ENCODE peak calls at places on chromosomes 1 and 21, in eight cellular contexts. G, E, X, Z, B, N, A and I are unnamed samples.

GRCh38 chr1:225879521-225880209 is 2.5 kb downstream of the TMEM63A start:
- DNase-seq in B (no peak), N (no peak), X (no peak), A (no peak), E (no peak), Z (no peak), G (no peak), I (peak; percentile 33)

GRCh38 chr21:44853601-44854390 is 19.7 kb downstream of the PTTG1IP start:
- DNase-seq in B (no peak), A (no peak), E (no peak), X (peak; percentile 54), Z (peak; percentile 48), G (no peak), N (peak; percentile 61), I (peak; percentile 42)

GRCh38 chr1:244861683-244862082 is 2.7 kb downstream of the HNRNPU start:
- DNase-seq in G (no peak), A (no peak), N (no peak), E (no peak), X (no peak), B (no peak), Z (no peak), I (no peak)

GRCh38 chr1:160046494-160047115 is 14.8 kb upstream of the PIGM start:
- DNase-seq in X (no peak), Z (peak; percentile 47), A (no peak), E (no peak), B (no peak), G (peak; percentile 33), N (peak; percentile 40), I (no peak)

GRCh38 chr1:8402109-8402704 is 84.3 kb downstream of the SLC45A1 start:
- DNase-seq in G (no peak), Z (no peak), B (no peak), E (no peak), A (no peak), X (no peak), N (no peak), I (no peak)

GRCh38 chr1:23905461-23906025 is 7.6 kb downstream of the CNR2 start:
- DNase-seq in G (no peak), A (no peak), N (no peak), E (no peak), X (no peak), B (no peak), Z (no peak), I (no peak)

GRCh38 chr1:234997201-234998173 is 131.2 kb downstream of the TOMM20 start:
- DNase-seq in A (no peak), G (peak; percentile 100), N (peak; percentile 98), B (no peak), Z (peak; percentile 95), E (peak; percentile 97), X (peak; percentile 100), I (peak; percentile 100)

GRCh38 chr1:178183796-178184195 is 89.9 kb downstream of the RASAL2 start:
- DNase-seq in B (no peak), G (no peak), A (no peak), N (no peak), X (no peak), E (no peak), Z (no peak), I (no peak)

GRCh38 chr1:37978541-37978940 is 11.3 kb downstream of the SF3A3 start:
- DNase-seq in X (no peak), Z (no peak), A (no peak), G (no peak), B (no peak), E (no peak), N (no peak), I (no peak)

GRCh38 chr1:166391677-166392076 is 224.9 kb upstream of the FAM78B start:
- DNase-seq in B (no peak), E (no peak), N (no peak), Z (no peak), G (no peak), X (no peak), A (no peak), I (no peak)

GRCh38 chr1:215087603-215088002 is 5.1 kb downstream of the KCNK2 start:
- DNase-seq in G (no peak), B (no peak), N (no peak), Z (no peak), X (no peak), A (no peak), E (no peak), I (no peak)

GRCh38 chr1:180252638-180253536 is 22.8 kb downstream of the LHX4 start:
- DNase-seq in N (peak; percentile 67), G (peak; percentile 59), E (peak; percentile 51), A (no peak), Z (peak; percentile 67), X (no peak), B (peak; percentile 59), I (peak; percentile 88)

GRCh38 chr1:230105754-230106625 is 39.0 kb downstream of the GALNT2 start:
- DNase-seq in B (no peak), X (no peak), A (no peak), Z (no peak), G (peak; percentile 75), N (no peak), E (peak; percentile 36), I (no peak)

GRCh38 chr1:180953791-180954721 is 41.4 kb downstream of the KIAA1614 start:
- DNase-seq in A (no peak), N (peak; percentile 65), E (no peak), B (peak; percentile 58), X (peak; percentile 83), Z (peak; percentile 71), G (peak; percentile 43), I (peak; percentile 91)

GRCh38 chr1:232923739-232924386 is 26.5 kb upstream of the NTPCR start:
- DNase-seq in Z (no peak), A (no peak), B (peak; percentile 7), E (no peak), N (no peak), X (no peak), G (peak; percentile 51), I (no peak)

GRCh38 chr1:31640964-31641363 is 3.7 kb downstream of the PEF1 start:
- DNase-seq in B (no peak), X (no peak), N (no peak), A (no peak), Z (no peak), E (no peak), G (no peak), I (no peak)

GRCh38 chr1:31639543-31639942 is 5.1 kb downstream of the PEF1 start:
- DNase-seq in B (no peak), Z (no peak), A (no peak), G (no peak), E (no peak), N (no peak), X (no peak), I (no peak)

GRCh38 chr1:31640179-31640578 is 4.5 kb downstream of the PEF1 start:
- DNase-seq in B (no peak), Z (no peak), N (no peak), E (no peak), X (no peak), A (no peak), G (no peak), I (no peak)

GRCh38 chr1:31642366-31642765 is 2.3 kb downstream of the PEF1 start:
- DNase-seq in X (no peak), B (no peak), G (no peak), E (no peak), N (no peak), A (no peak), Z (no peak), I (no peak)

DNA sequence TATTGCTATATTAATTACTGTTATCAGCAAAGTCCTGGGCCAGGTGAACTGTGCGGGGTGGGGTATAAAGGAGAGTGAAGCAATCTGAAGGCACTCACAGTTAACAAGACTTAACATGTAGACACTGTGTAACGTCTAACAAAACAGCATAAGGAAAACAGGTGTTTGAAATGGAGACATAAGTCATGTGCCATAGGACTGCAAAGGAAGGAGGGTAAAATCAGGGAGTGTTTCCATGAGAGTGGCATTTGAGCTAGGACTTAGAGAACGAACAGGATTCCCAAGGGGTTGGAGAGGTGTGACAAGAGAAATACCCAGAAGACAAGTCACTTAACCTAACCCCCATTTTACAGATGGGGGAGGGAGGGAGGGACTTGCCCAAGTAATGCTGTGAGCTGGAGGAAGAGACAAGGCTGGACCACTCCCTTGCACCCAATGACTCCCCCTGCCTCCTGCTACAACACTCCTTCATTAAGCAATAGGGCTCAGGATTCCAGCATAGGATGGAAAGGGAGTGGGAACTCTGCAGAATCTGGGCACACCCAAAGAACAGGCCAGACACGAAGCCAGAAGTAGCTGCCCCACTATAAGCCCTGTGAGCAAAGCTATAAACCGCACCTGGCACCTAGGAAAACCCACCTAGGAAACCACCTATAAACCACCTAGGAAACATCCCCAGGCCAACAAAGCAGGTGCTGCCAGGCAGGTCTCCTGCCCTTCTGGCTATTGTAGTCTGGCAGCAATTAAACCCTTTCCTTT is 6.6 kb downstream of the PEF1 start:
- DNase-seq in G (no peak), B (no peak), X (no peak), A (no peak), N (no peak), Z (no peak), E (no peak), I (no peak)
- H3K4me3 ChIP-seq in G (no peak overlapping the region), B (no peak overlapping the region), X (no peak overlapping the region), A (no peak overlapping the region), N (no peak overlapping the region), Z (no peak overlapping the region), E (no peak overlapping the region), I (no peak overlapping the region)

DNA sequence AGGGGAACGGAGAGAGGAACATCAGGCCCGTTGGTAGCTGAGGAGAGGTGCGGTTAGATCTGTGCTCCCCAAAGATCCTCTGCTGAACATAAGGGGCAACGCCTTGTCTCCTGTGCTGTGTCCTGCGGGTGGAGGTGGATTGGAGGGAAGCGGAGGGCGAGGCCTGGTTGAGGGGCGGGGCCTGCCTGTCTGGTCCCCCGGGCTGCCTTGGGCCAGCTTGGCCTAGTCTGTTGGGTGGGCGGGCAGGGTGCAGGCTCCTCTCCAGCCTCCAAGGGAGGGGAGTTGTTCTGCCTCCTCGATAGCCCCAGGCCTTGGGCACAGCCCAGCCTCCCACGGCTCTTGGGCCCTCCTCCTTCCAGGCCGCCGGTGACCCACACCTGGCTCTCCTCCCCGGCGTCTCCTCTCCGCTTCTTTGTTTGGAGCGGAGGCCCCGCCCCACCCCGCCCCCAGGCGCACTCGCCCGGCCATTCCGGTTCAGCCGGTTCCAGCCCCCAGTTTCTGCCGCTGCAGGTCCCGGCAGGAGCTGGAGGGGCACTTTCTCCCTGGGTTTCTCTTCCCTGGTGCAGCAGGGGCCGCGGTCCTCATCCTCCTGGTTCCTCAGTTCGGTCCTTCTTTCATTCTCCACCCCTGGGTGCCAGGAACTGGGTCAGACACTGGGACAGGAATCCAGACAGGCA is 19.4 kb downstream of the PTPRF start:
- DNase-seq in X (peak; percentile 84), A (peak; percentile 85), Z (peak; percentile 32), G (no peak), N (peak; percentile 28), B (no peak), E (peak; percentile 68), I (peak; percentile 80)
- H3K4me3 ChIP-seq in X (peak overlapping the region; percentile 23), A (peak overlapping the region; percentile 5), Z (peak overlapping the region; percentile 38), G (no peak overlapping the region), N (peak overlapping the region; percentile 54), B (no peak overlapping the region), E (peak overlapping the region; percentile 55), I (no peak overlapping the region)

DNA sequence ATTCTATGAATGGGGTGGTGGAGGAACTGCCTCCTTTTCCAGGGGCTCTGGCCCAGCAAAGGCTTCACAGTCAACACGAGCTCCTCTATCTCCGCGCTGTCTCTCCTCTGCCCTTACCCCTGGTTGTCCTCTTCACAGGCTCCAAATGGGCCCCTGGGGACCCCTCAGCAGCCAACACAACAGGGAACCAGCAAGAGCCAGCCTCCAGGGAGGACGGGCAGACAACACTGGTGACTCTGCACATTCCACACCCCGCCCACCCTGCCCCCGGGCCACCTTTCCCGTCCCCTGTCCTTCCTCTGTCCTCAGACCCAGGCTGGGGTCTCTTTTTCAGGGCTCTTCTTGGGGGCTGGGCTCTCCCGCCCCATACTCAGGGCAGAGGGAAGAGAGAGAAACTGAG is 17.5 kb upstream of the ETV3 start:
- DNase-seq in G (no peak), N (no peak), Z (no peak), B (no peak), X (no peak), A (no peak), E (no peak), I (no peak)
- H3K4me3 ChIP-seq in G (no peak overlapping the region), N (peak overlapping the region; percentile 48), Z (peak overlapping the region; percentile 8), B (peak overlapping the region; percentile 12), X (peak overlapping the region; percentile 28), A (peak overlapping the region; percentile 26), E (peak overlapping the region; percentile 32), I (no peak overlapping the region)

GRCh38 chr1:44808938-44809917 is 905 bp downstream of the BTBD19 start:
- DNase-seq in G (peak; percentile 80), N (peak; percentile 48), A (no peak), Z (peak; percentile 63), E (no peak), B (peak; percentile 79), X (peak; percentile 85), I (peak; percentile 90)
- H3K4me3 ChIP-seq in G (peak overlapping the region; percentile 47), N (peak overlapping the region; percentile 61), A (peak overlapping the region; percentile 16), Z (peak overlapping the region; percentile 42), E (peak overlapping the region; percentile 32), B (peak overlapping the region; percentile 54), X (peak overlapping the region; percentile 33), I (no peak overlapping the region)